ENCODE peak calls at places on chromosome 21, in eight cellular contexts. One of them, this sample, is unnamed.

GRCh38 chr21:45155910-45156309 is 81.5 kb downstream of the ADARB1 start:
- DNase-seq in endothelial cell: no peak
- DNase-seq in MCF 10A: no peak
- DNase-seq in HL-60: no peak
- DNase-seq in GM12865: no peak
- DNase-seq in body of pancreas: no peak
- DNase-seq in AG10803: no peak
- DNase-seq in astrocyte of the spinal cord: no peak
- DNase-seq in this sample: no peak

GRCh38 chr21:31993826-31994791 is 121.3 kb downstream of the HUNK start:
- DNase-seq in astrocyte of the spinal cord: no peak
- DNase-seq in HL-60: no peak
- DNase-seq in MCF 10A: no peak
- DNase-seq in AG10803: no peak
- DNase-seq in GM12865: no peak
- DNase-seq in body of pancreas: no peak
- DNase-seq in endothelial cell: no peak
- DNase-seq in this sample: no peak

GRCh38 chr21:25307489-25307888 is 299.8 kb downstream of the MRPL39 start:
- DNase-seq in body of pancreas: no peak
- DNase-seq in GM12865: no peak
- DNase-seq in HL-60: no peak
- DNase-seq in endothelial cell: no peak
- DNase-seq in MCF 10A: no peak
- DNase-seq in astrocyte of the spinal cord: peak
- DNase-seq in AG10803: peak
- DNase-seq in this sample: no peak

GRCh38 chr21:44510508-44511218 is 29.3 kb downstream of the KRTAP10-1 start:
- DNase-seq in body of pancreas: peak
- DNase-seq in HL-60: peak
- DNase-seq in endothelial cell: peak
- DNase-seq in astrocyte of the spinal cord: no peak
- DNase-seq in MCF 10A: peak
- DNase-seq in AG10803: peak
- DNase-seq in GM12865: peak
- DNase-seq in this sample: peak

GRCh38 chr21:15297829-15298228 is 233.0 kb upstream of the NRIP1 start:
- DNase-seq in body of pancreas: no peak
- DNase-seq in AG10803: no peak
- DNase-seq in MCF 10A: no peak
- DNase-seq in GM12865: no peak
- DNase-seq in HL-60: no peak
- DNase-seq in astrocyte of the spinal cord: no peak
- DNase-seq in endothelial cell: no peak
- DNase-seq in this sample: no peak

GRCh38 chr21:25186278-25186677 is 421.0 kb downstream of the MRPL39 start:
- DNase-seq in endothelial cell: no peak
- DNase-seq in body of pancreas: peak
- DNase-seq in astrocyte of the spinal cord: no peak
- DNase-seq in AG10803: no peak
- DNase-seq in HL-60: no peak
- DNase-seq in GM12865: peak
- DNase-seq in MCF 10A: no peak
- DNase-seq in this sample: no peak

GRCh38 chr21:45109831-45110492 is 35.6 kb downstream of the ADARB1 start:
- DNase-seq in MCF 10A: no peak
- DNase-seq in HL-60: peak
- DNase-seq in astrocyte of the spinal cord: peak
- DNase-seq in AG10803: no peak
- DNase-seq in GM12865: peak
- DNase-seq in body of pancreas: no peak
- DNase-seq in endothelial cell: no peak
- DNase-seq in this sample: peak

GRCh38 chr21:25385912-25386474 is 221.3 kb downstream of the MRPL39 start:
- DNase-seq in astrocyte of the spinal cord: peak
- DNase-seq in body of pancreas: peak
- DNase-seq in MCF 10A: peak
- DNase-seq in HL-60: no peak
- DNase-seq in GM12865: peak
- DNase-seq in AG10803: peak
- DNase-seq in endothelial cell: peak
- DNase-seq in this sample: peak

GRCh38 chr21:35257413-35257812 is 208.3 kb upstream of the RUNX1 start:
- DNase-seq in endothelial cell: no peak
- DNase-seq in HL-60: no peak
- DNase-seq in body of pancreas: peak
- DNase-seq in AG10803: peak
- DNase-seq in MCF 10A: peak
- DNase-seq in GM12865: no peak
- DNase-seq in astrocyte of the spinal cord: peak
- DNase-seq in this sample: no peak

GRCh38 chr21:45022348-45022675 is 52.1 kb upstream of the ADARB1 start:
- DNase-seq in HL-60: no peak
- DNase-seq in endothelial cell: no peak
- DNase-seq in GM12865: no peak
- DNase-seq in body of pancreas: no peak
- DNase-seq in AG10803: no peak
- DNase-seq in astrocyte of the spinal cord: no peak
- DNase-seq in MCF 10A: no peak
- DNase-seq in this sample: no peak

GRCh38 chr21:32844076-32844475 is 72.5 kb upstream of the PAXBP1 start:
- DNase-seq in astrocyte of the spinal cord: no peak
- DNase-seq in GM12865: no peak
- DNase-seq in MCF 10A: no peak
- DNase-seq in endothelial cell: no peak
- DNase-seq in HL-60: no peak
- DNase-seq in body of pancreas: no peak
- DNase-seq in AG10803: peak
- DNase-seq in this sample: no peak

GRCh38 chr21:31193761-31194160 is 150.3 kb downstream of the TIAM1 start:
- DNase-seq in endothelial cell: no peak
- DNase-seq in GM12865: no peak
- DNase-seq in body of pancreas: no peak
- DNase-seq in HL-60: no peak
- DNase-seq in MCF 10A: no peak
- DNase-seq in astrocyte of the spinal cord: no peak
- DNase-seq in AG10803: no peak
- DNase-seq in this sample: no peak

GRCh38 chr21:25912402-25912746 is 177.6 kb downstream of the GABPA start:
- DNase-seq in GM12865: no peak
- DNase-seq in endothelial cell: no peak
- DNase-seq in HL-60: no peak
- DNase-seq in AG10803: no peak
- DNase-seq in MCF 10A: no peak
- DNase-seq in body of pancreas: no peak
- DNase-seq in astrocyte of the spinal cord: no peak
- DNase-seq in this sample: no peak

GRCh38 chr21:44199448-44199847 is 41.3 kb downstream of the ICOSLG start:
- DNase-seq in MCF 10A: no peak
- DNase-seq in GM12865: no peak
- DNase-seq in body of pancreas: no peak
- DNase-seq in endothelial cell: no peak
- DNase-seq in astrocyte of the spinal cord: no peak
- DNase-seq in HL-60: no peak
- DNase-seq in AG10803: no peak
- DNase-seq in this sample: peak

GRCh38 chr21:23921670-23922418 is 1685.4 kb downstream of the MRPL39 start:
- DNase-seq in MCF 10A: no peak
- DNase-seq in GM12865: no peak
- DNase-seq in body of pancreas: no peak
- DNase-seq in astrocyte of the spinal cord: no peak
- DNase-seq in AG10803: no peak
- DNase-seq in HL-60: no peak
- DNase-seq in endothelial cell: no peak
- DNase-seq in this sample: no peak

GRCh38 chr21:44986471-44987291 is 46.9 kb downstream of the SLX9 start:
- DNase-seq in endothelial cell: no peak
- DNase-seq in MCF 10A: no peak
- DNase-seq in AG10803: no peak
- DNase-seq in body of pancreas: peak
- DNase-seq in HL-60: no peak
- DNase-seq in GM12865: no peak
- DNase-seq in astrocyte of the spinal cord: no peak
- DNase-seq in this sample: no peak

GRCh38 chr21:35525443-35525842 is 476.3 kb upstream of the RUNX1 start:
- DNase-seq in body of pancreas: no peak
- DNase-seq in HL-60: no peak
- DNase-seq in GM12865: no peak
- DNase-seq in MCF 10A: no peak
- DNase-seq in AG10803: no peak
- DNase-seq in endothelial cell: no peak
- DNase-seq in astrocyte of the spinal cord: no peak
- DNase-seq in this sample: peak

GRCh38 chr21:38909109-38909508 is 103.4 kb downstream of the ETS2 start:
- DNase-seq in MCF 10A: no peak
- DNase-seq in astrocyte of the spinal cord: no peak
- DNase-seq in AG10803: no peak
- DNase-seq in HL-60: no peak
- DNase-seq in body of pancreas: no peak
- DNase-seq in endothelial cell: no peak
- DNase-seq in GM12865: no peak
- DNase-seq in this sample: no peak

DNA sequence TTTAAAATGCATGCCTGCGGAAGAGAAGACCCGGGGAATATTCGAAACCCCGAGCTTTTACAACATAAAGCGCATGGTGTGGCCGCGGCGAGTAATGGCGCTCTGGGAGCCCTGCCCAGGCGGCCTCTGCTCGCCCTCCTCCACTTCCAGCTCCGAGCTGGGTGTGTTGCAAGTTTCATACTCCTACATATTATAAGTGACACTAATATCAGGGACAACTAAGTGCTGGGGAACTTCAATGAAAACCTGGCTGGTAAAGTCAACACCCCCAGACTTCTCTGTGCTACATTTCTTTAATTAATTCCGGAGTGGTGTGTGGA is 11.8 kb downstream of the SIM2 start:
- DNase-seq in MCF 10A: no peak
- DNase-seq in endothelial cell: no peak
- DNase-seq in body of pancreas: peak
- DNase-seq in GM12865: no peak
- DNase-seq in AG10803: no peak
- DNase-seq in astrocyte of the spinal cord: no peak
- DNase-seq in HL-60: no peak
- DNase-seq in this sample: peak
- TF ChIP-seq CTCF in MCF 10A: no peak
- TF ChIP-seq CTCF in endothelial cell: no peak
- TF ChIP-seq CTCF in body of pancreas: no peak
- TF ChIP-seq CTCF in GM12865: no peak
- TF ChIP-seq CTCF in AG10803: no peak
- TF ChIP-seq CTCF in astrocyte of the spinal cord: no peak
- TF ChIP-seq CTCF in HL-60: no peak
- TF ChIP-seq CTCF in this sample: no peak

DNA sequence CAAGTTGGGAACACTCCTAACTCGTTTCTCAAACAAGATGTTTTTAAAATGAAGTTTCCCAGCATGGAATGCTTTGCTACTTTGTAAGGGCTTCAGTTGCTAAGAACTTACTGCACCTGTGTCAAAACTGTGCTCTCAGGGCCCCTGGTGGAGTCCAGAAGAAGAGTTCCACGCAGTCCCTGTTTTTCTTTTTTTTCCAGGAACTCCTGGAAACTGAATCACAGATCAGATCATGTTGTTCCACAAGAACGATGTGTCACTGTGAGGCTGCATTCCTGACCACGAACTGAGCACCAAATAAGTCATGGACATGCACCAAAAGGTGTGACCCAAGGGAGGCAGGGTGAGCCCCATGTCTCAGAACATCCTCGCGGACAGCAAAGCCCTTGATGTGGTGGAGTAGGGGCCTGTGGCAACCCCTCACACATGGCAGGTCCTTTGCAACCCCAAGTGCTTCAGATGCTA is 257.2 kb downstream of the KCNJ6 start:
- DNase-seq in astrocyte of the spinal cord: peak
- DNase-seq in body of pancreas: peak
- DNase-seq in AG10803: peak
- DNase-seq in MCF 10A: peak
- DNase-seq in HL-60: no peak
- DNase-seq in GM12865: no peak
- DNase-seq in endothelial cell: no peak
- DNase-seq in this sample: no peak
- TF ChIP-seq CTCF in astrocyte of the spinal cord: peak
- TF ChIP-seq CTCF in body of pancreas: peak
- TF ChIP-seq CTCF in AG10803: peak
- TF ChIP-seq CTCF in MCF 10A: peak
- TF ChIP-seq CTCF in HL-60: no peak
- TF ChIP-seq CTCF in GM12865: no peak
- TF ChIP-seq CTCF in endothelial cell: no peak
- TF ChIP-seq CTCF in this sample: no peak

DNA sequence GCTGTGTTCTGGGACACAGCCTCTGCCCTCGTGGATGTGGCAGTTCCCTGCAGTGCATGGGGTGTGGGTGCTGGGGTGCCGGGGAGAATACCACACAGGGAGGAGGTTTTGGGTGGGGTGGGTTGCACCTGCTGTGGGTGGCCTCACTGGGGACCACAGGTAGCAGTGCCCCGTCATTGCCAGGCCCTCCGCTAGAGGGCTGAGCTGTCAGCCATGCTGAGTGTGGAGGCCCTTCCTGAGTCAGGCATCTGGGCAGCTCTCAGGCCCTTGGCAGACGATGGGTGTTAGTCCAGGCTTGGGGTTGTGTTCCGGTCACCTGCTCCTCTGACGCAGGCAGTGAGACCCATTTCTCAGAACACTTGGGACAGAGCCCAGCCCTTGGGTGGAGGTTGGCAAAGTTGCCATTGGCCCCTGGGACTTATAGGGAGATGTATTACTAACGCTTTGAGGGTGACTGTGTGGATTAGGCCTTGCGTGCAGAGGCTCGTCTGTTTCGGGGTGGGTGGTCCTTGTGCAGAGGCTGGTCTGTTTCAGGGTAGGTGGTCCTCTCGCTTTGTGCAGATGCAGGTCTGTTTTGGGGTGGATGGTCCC is 23.9 kb downstream of the PCNT start:
- DNase-seq in AG10803: no peak
- DNase-seq in endothelial cell: no peak
- DNase-seq in HL-60: no peak
- DNase-seq in MCF 10A: peak
- DNase-seq in body of pancreas: peak
- DNase-seq in astrocyte of the spinal cord: peak
- DNase-seq in GM12865: no peak
- DNase-seq in this sample: peak
- TF ChIP-seq CTCF in AG10803: no peak
- TF ChIP-seq CTCF in endothelial cell: no peak
- TF ChIP-seq CTCF in HL-60: peak
- TF ChIP-seq CTCF in MCF 10A: peak
- TF ChIP-seq CTCF in body of pancreas: peak
- TF ChIP-seq CTCF in astrocyte of the spinal cord: peak
- TF ChIP-seq CTCF in GM12865: no peak
- TF ChIP-seq CTCF in this sample: peak

DNA sequence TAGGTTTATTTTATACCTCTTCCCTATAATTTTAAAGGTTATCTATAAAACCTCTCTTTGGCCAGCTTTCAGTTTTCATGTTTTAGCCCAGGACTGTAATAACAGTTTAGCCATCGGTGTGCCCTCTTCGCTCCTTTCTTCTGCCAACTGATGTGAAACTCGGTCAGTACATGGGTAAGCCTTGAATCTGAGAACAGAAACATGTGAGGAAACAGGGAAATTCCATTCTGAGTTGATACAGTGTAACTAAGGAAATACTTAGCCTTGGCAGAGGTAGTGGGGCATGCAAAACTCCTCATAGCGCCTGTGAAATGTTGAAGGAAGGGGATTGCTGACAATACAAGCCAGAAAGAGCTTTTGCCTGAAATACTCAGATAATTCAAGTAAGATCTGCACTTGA is 465.2 kb downstream of the NCAM2 start:
- DNase-seq in endothelial cell: peak
- DNase-seq in body of pancreas: no peak
- DNase-seq in GM12865: no peak
- DNase-seq in astrocyte of the spinal cord: no peak
- DNase-seq in MCF 10A: no peak
- DNase-seq in AG10803: peak
- DNase-seq in HL-60: no peak
- DNase-seq in this sample: no peak
- TF ChIP-seq CTCF in endothelial cell: no peak
- TF ChIP-seq CTCF in body of pancreas: no peak
- TF ChIP-seq CTCF in GM12865: no peak
- TF ChIP-seq CTCF in astrocyte of the spinal cord: no peak
- TF ChIP-seq CTCF in MCF 10A: no peak
- TF ChIP-seq CTCF in AG10803: no peak
- TF ChIP-seq CTCF in HL-60: no peak
- TF ChIP-seq CTCF in this sample: no peak